ENCODE peak calls at places on chromosomes 13 and 19, in seven cellular contexts. Q is M059J, I is NCI-H1092, R is progenitor cell of endocrine pancreas, M is glutamatergic neuron, J is AG04450, T is occipital lobe. G is an unnamed sample.

GRCh38 chr19:8641908-8642547 is 11.6 kb downstream of the NFILZ start:
- DNase-seq in R (no peak), T (no peak), J (no peak), Q (peak; percentile 65), I (no peak), M (no peak), G (peak; percentile 59)

GRCh38 chr19:57437931-57438330 is 2.8 kb downstream of the ZNF749 start:
- DNase-seq in T (no peak), Q (no peak), I (no peak), M (no peak), R (no peak), J (no peak), G (no peak)

GRCh38 chr19:33212773-33213172 is 12.9 kb downstream of the SLC7A10 start:
- DNase-seq in T (no peak), J (no peak), I (no peak), Q (no peak), M (no peak), R (no peak), G (no peak)

GRCh38 chr13:79898996-79899395 is 418.0 kb downstream of the NDFIP2 start:
- DNase-seq in Q (peak; percentile 8), R (no peak), M (no peak), J (no peak), I (no peak), T (no peak), G (no peak)

GRCh38 chr19:58001895-58002369 is 688 bp downstream of the ZNF606 start:
- DNase-seq in R (no peak), I (no peak), M (no peak), Q (peak; percentile 32), J (no peak), T (no peak), G (peak; percentile 47)

GRCh38 chr13:103692442-103692841 is 626.2 kb upstream of the SLC10A2 start:
- DNase-seq in I (no peak), R (no peak), J (no peak), T (no peak), M (no peak), Q (no peak), G (no peak)

GRCh38 chr13:68440874-68441273 is 1210.7 kb upstream of the PCDH9 start:
- DNase-seq in Q (no peak), J (no peak), M (no peak), I (no peak), R (no peak), T (no peak), G (no peak)

GRCh38 chr13:50843256-50844043 is at the start of gene DLEU7:
- DNase-seq in R (peak; percentile 25), Q (no peak), T (no peak), J (no peak), M (peak; percentile 69), I (no peak), G (no peak)

GRCh38 chr19:29785955-29786589 is 25.7 kb upstream of the CCNE1 start:
- DNase-seq in Q (no peak), T (no peak), J (no peak), M (no peak), R (no peak), I (no peak), G (no peak)

GRCh38 chr13:39452412-39452811 is 150.6 kb downstream of the LHFPL6 start:
- DNase-seq in R (no peak), M (no peak), J (no peak), Q (no peak), T (no peak), I (no peak), G (no peak)

GRCh38 chr19:10334340-10335148 is 1.2 kb upstream of the RAVER1 start:
- DNase-seq in Q (no peak), T (peak; percentile 48), M (peak; percentile 89), J (peak; percentile 89), R (peak; percentile 86), I (no peak), G (peak; percentile 95)

GRCh38 chr19:30566681-30567420 is 194.7 kb downstream of the ZNF536 start:
- DNase-seq in Q (no peak), J (no peak), I (no peak), M (no peak), T (no peak), R (no peak), G (no peak)

G was measured in AG08396.